ENCODE peak calls at places on chromosomes 16 and 17, in eight cellular contexts. D is IMR-90; Y is esophagus muscularis mucosa; G is CD4-positive, alpha-beta memory T cell; Q is NCI-H524; O is BJ; U is T-helper 1 cell; M is iPS-NIHi11. E is an unnamed sample.

GRCh38 chr17:42984486-42984885 is 4.1 kb downstream of the RUNDC1 start:
- DNase-seq in U (no peak), M (no peak), Q (no peak), D (no peak), G (no peak), Y (no peak), O (no peak), E (no peak)

GRCh38 chr16:24610421-24610765 is 71.0 kb downstream of the RBBP6 start:
- DNase-seq in Y (no peak), O (no peak), M (peak), D (peak), Q (peak), U (no peak), G (no peak), E (no peak)

GRCh38 chr17:18043491-18043890 is 4.3 kb downstream of the GID4 start:
- DNase-seq in U (no peak), G (no peak), Q (peak), O (no peak), Y (no peak), M (no peak), D (peak), E (no peak)

GRCh38 chr16:28494141-28494851 is at the start of gene APOBR:
- DNase-seq in Q (no peak), O (no peak), M (no peak), U (peak), G (peak), Y (peak), D (no peak), E (no peak)

GRCh38 chr16:74749291-74750055 is 25.1 kb downstream of the FA2H start:
- DNase-seq in D (no peak), Y (no peak), U (no peak), G (no peak), M (no peak), Q (no peak), O (no peak), E (no peak)

GRCh38 chr17:6075845-6076244 is 5.7 kb downstream of the WSCD1 start:
- DNase-seq in O (no peak), U (no peak), Q (peak), D (no peak), Y (no peak), G (no peak), M (no peak), E (no peak)

GRCh38 chr17:17751489-17751995 is 70.3 kb downstream of the RAI1 start:
- DNase-seq in Q (no peak), O (no peak), U (peak), M (no peak), G (no peak), Y (no peak), D (no peak), E (no peak)

GRCh38 chr17:29148790-29149430 is 31.3 kb downstream of the MYO18A start:
- DNase-seq in Q (peak), D (peak), U (peak), M (peak), Y (peak), O (no peak), G (peak), E (peak)

GRCh38 chr17:7438050-7438614 is 1.2 kb upstream of the FGF11 start:
- DNase-seq in M (no peak), G (peak), U (peak), Q (no peak), Y (no peak), D (no peak), O (no peak), E (no peak)

GRCh38 chr17:6711681-6712057 is 1.5 kb downstream of the SLC13A5 start:
- DNase-seq in Y (no peak), D (no peak), Q (no peak), O (no peak), U (no peak), G (no peak), M (no peak), E (no peak)

GRCh38 chr17:66115246-66115645 is 76.7 kb downstream of the CEP112 start:
- DNase-seq in G (no peak), O (peak), D (peak), Q (no peak), U (no peak), M (no peak), Y (no peak), E (no peak)

GRCh38 chr16:28186752-28187151 is 25.0 kb downstream of the XPO6 start:
- DNase-seq in O (no peak), D (peak), M (no peak), G (peak), U (no peak), Q (no peak), Y (no peak), E (peak)

GRCh38 chr17:60139438-60140285 is 10.1 kb upstream of the CA4 start:
- DNase-seq in O (no peak), Q (no peak), Y (no peak), G (peak), M (peak), U (peak), D (peak), E (no peak)

GRCh38 chr16:81555660-81556059 is 111.1 kb downstream of the CMIP start:
- DNase-seq in D (no peak), Y (no peak), O (no peak), M (no peak), G (no peak), Q (no peak), U (no peak), E (no peak)

GRCh38 chr16:57503366-57503765 is 17.1 kb upstream of the DOK4 start:
- DNase-seq in Y (no peak), U (no peak), O (no peak), D (no peak), Q (peak), G (no peak), M (peak), E (no peak)

GRCh38 chr16:54493594-54493993 is 207.0 kb upstream of the IRX3 start:
- DNase-seq in Y (no peak), U (no peak), O (no peak), M (no peak), D (no peak), G (no peak), Q (no peak), E (no peak)

GRCh38 chr17:39622380-39623006 is 4.3 kb upstream of the PPP1R1B start:
- DNase-seq in O (no peak), Q (peak), M (no peak), Y (no peak), D (no peak), G (no peak), U (no peak), E (no peak)

GRCh38 chr16:83606486-83607030 is 201.2 kb upstream of the HSBP1 start:
- DNase-seq in O (no peak), Q (no peak), G (no peak), Y (peak), D (no peak), M (no peak), U (no peak), E (no peak)

E was measured in A172.